ENCODE peak calls at places on chromosomes 2 and 18, in seven cellular contexts. U is neuronal stem cell, E is IMR-90, D is mesendoderm, H is H9, G is trophoblast cell, T is H1. L is an unnamed sample.

GRCh38 chr18:13254971-13255927 is 36.7 kb downstream of the LDLRAD4 start:
- DNase-seq in H (no peak), D (no peak), U (no peak), T (no peak), G (no peak), E (no peak), L (no peak)

GRCh38 chr18:8455661-8456614 is 153.3 kb upstream of the RAB12 start:
- DNase-seq in E (no peak), T (no peak), U (no peak), G (no peak), H (no peak), D (no peak), L (no peak)

GRCh38 chr18:77208969-77209368 is 40.7 kb upstream of the GALR1 start:
- DNase-seq in H (no peak), U (no peak), D (no peak), E (peak; percentile 65), T (no peak), G (peak; percentile 2), L (peak; percentile 85)

GRCh38 chr2:96760986-96761832 is 507 bp downstream of the CNNM4 start:
- DNase-seq in H (peak; percentile 50), E (no peak), U (no peak), D (peak; percentile 26), G (no peak), T (no peak), L (peak; percentile 21)

GRCh38 chr2:53896864-53897263 is 37.1 kb upstream of the GPR75 start:
- DNase-seq in U (no peak), G (no peak), H (no peak), D (no peak), T (no peak), E (peak; percentile 77), L (peak; percentile 26)

GRCh38 chr18:32429427-32429826 is 41.3 kb downstream of the GAREM1 start:
- DNase-seq in H (no peak), E (no peak), T (no peak), G (no peak), U (no peak), D (no peak), L (no peak)

GRCh38 chr2:210606001-210606400 is 49.6 kb downstream of the CPS1 start:
- DNase-seq in T (no peak), E (peak; percentile 3), D (no peak), U (no peak), H (no peak), G (no peak), L (no peak)

GRCh38 chr2:102251042-102251848 is 60.1 kb upstream of the IL1RL1 start:
- DNase-seq in E (no peak), D (peak; percentile 63), G (peak; percentile 62), T (peak; percentile 82), U (no peak), H (peak; percentile 76), L (no peak)

GRCh38 chr2:217520361-217521010 is 482.3 kb downstream of the TNS1 start:
- DNase-seq in E (no peak), T (no peak), G (peak; percentile 14), D (no peak), U (no peak), H (no peak), L (no peak)

GRCh38 chr2:70127920-70128444 is 40.7 kb downstream of the PCBP1 start:
- DNase-seq in T (no peak), D (no peak), U (no peak), E (no peak), G (no peak), H (no peak), L (no peak)

GRCh38 chr18:24369420-24369819 is 28.2 kb downstream of the OSBPL1A start:
- DNase-seq in G (no peak), D (no peak), E (peak; percentile 20), U (no peak), T (peak; percentile 17), H (no peak), L (no peak)

GRCh38 chr2:23617817-23618216 is 232.8 kb downstream of the KLHL29 start:
- DNase-seq in G (no peak), T (no peak), D (no peak), H (no peak), E (no peak), U (no peak), L (no peak)

GRCh38 chr2:215409331-215410127 is 26.3 kb downstream of the FN1 start:
- DNase-seq in D (no peak), T (no peak), U (no peak), G (peak; percentile 70), H (no peak), E (peak; percentile 57), L (no peak)

GRCh38 chr18:902179-902718 is 2.4 kb upstream of the ADCYAP1 start:
- DNase-seq in D (peak; percentile 37), G (no peak), U (no peak), H (no peak), E (no peak), T (no peak), L (peak; percentile 27)

DNA sequence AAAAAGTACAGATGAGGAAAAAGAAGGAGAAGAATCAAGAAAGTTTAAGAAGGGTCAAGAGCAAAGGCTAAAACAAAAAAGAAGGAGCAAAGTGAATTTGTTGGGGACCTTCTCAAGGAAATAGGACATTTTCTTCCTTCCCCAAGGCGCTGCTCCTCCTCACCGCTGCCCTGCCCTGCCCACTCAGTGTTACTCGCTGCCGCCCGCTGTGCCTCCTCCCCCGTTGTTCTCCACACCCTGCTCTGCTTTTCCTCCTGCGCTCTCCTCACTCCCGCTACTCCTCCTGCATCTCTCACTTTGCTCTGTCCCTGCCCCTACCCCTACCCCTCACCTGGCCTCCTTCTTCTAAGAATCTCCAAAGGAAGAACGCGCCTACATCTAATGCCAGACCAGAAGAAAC is 50.7 kb downstream of the ID2 start:
- DNase-seq in G (no peak), H (no peak), D (no peak), T (no peak), U (no peak), E (no peak), L (no peak)
- H2BK5ac ChIP-seq in G (no peak overlapping the region), H (no peak overlapping the region), D (no peak overlapping the region), T (no peak overlapping the region), U (no peak overlapping the region), E (peak overlapping the region; percentile 53), L (no peak overlapping the region)

DNA sequence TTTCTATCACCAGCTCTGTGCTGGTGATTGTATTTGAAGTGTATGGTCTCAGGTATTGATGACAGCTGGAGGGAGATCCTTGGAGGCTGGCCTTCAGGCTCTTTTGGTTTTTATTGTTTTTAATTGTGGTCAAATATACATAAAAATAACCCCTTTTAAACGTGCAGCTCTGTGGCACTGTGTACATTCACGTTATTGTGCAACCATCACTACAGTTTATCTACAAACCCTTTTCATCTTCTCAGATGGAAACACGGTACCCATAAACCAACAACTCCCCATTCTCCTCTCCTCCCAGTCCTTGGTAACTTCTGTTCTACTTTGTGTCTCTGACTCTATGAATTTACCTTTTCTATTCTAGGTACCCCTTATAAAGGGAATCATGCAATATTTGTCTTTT is 79.3 kb upstream of the ATP8B1 start:
- DNase-seq in T (no peak), U (no peak), D (no peak), H (no peak), E (no peak), G (no peak), L (no peak)
- H2BK5ac ChIP-seq in T (no peak overlapping the region), U (no peak overlapping the region), D (no peak overlapping the region), H (no peak overlapping the region), E (no peak overlapping the region), G (no peak overlapping the region), L (no peak overlapping the region)

DNA sequence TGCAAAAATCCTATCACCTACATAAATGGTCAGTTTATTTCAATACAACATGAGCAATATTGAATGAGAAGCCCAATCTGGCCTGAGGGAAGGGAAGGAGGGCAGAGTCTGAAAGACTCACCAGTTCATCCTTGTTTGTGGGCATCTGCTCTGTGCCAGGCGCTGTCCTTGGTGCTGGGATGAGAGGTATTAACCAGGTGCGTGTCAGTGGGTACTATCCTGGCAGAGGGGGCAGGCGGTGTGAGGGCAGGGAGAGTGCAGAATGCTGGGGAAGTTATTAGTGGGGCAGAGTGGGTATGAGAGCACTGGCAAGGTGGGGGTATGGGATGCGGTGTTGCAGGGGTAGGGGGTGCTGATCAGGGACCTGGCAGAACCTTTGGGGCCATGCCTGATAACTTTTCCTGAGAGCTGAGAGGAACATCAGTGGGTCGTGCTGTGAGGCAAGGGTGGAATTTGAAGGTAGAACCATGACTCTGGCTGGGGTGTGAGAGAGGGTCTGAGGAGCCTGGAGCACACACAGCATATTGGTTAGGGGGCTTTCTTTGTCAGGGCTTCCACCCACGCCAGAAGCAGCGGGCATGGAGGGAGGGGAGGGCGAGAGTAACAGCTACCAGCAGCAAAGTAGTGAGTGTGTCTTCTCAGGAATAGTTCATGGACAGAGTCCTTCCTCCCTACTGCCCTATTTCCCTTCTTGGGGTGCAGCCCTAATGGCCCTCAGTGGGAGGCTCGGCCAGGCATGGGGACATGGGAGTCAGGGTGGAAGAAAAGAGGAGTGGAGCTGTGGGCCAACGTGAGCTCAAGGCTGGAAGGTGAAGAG is 290.7 kb downstream of the CYP26B1 start:
- DNase-seq in U (no peak), H (peak; percentile 37), G (no peak), E (no peak), D (peak; percentile 29), T (no peak), L (no peak)
- H2BK5ac ChIP-seq in U (no peak overlapping the region), H (no peak overlapping the region), G (no peak overlapping the region), E (no peak overlapping the region), D (no peak overlapping the region), T (no peak overlapping the region), L (no peak overlapping the region)

DNA sequence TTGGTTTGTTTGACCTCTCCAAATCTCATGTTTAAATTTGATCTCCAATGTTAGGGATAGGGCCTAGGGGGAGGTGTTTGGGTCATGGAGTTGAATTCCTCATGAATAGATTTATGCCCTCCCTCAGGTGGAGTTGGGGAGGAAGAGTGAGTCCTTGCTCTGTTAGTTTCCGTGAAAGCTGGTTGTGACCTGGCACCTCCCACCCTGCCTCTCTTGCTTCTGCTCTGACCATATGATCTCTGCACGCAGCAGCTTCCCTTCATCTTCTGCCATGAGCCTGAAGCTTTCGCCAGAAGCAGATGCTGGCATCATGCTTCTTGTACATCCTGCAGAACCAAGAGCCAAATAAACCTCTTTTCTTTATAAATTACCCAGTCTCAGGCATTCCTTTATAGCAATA is 231.6 kb upstream of the ERBB4 start:
- DNase-seq in H (no peak), E (no peak), D (peak; percentile 2), T (no peak), U (no peak), G (no peak), L (no peak)
- H2BK5ac ChIP-seq in H (no peak overlapping the region), E (no peak overlapping the region), D (no peak overlapping the region), T (no peak overlapping the region), U (no peak overlapping the region), G (no peak overlapping the region), L (no peak overlapping the region)

GRCh38 chr2:30613001-30613400 is 166.0 kb downstream of the LCLAT1 start:
- DNase-seq in U (no peak), T (no peak), G (no peak), D (no peak), H (no peak), E (no peak), L (no peak)

GRCh38 chr2:30611572-30611971 is 164.5 kb downstream of the LCLAT1 start:
- DNase-seq in G (no peak), H (no peak), U (no peak), E (no peak), D (no peak), T (no peak), L (peak; percentile 98)

GRCh38 chr2:30620102-30620501 is 173.1 kb downstream of the LCLAT1 start:
- DNase-seq in H (no peak), D (no peak), T (no peak), E (no peak), U (no peak), G (no peak), L (no peak)

GRCh38 chr2:30612371-30612770 is 165.3 kb downstream of the LCLAT1 start:
- DNase-seq in U (no peak), G (no peak), E (no peak), H (no peak), D (no peak), T (no peak), L (peak; percentile 81)

GRCh38 chr2:30615926-30616325 is 168.9 kb downstream of the LCLAT1 start:
- DNase-seq in T (no peak), H (no peak), D (no peak), G (no peak), E (no peak), U (no peak), L (no peak)
- H2BK5ac ChIP-seq in T (no peak overlapping the region), H (no peak overlapping the region), D (no peak overlapping the region), G (no peak overlapping the region), E (no peak overlapping the region), U (no peak overlapping the region), L (no peak overlapping the region)

L was measured in mesenchymal stem cell.